ENCODE peak calls at places on chromosome 4, in five cellular contexts. B is neural crest cell, P is transverse colon, E is GM06990, Y is AG09309. A is an unnamed sample.
A peak's percentile ranks its signal among the peaks of the same experiment; 100 is the strongest.

GRCh38 chr4:94892051-94892450 is 134.3 kb downstream of the BMPR1B start:
- DNase-seq in B (no peak), P (no peak), E (no peak), Y (no peak), A (no peak)

GRCh38 chr4:10891866-10892265 is 207.3 kb upstream of the CLNK start:
- DNase-seq in B (no peak), P (no peak), E (no peak), Y (no peak), A (no peak)

GRCh38 chr4:24091632-24092240 is 201.9 kb upstream of the PPARGC1A start:
- DNase-seq in B (no peak), P (no peak), E (no peak), Y (no peak), A (no peak)

GRCh38 chr4:5018603-5019002 is 655 bp downstream of the CYTL1 start:
- DNase-seq in B (no peak), P (no peak), E (no peak), Y (no peak), A (no peak)

GRCh38 chr4:152454398-152455011 is 81.4 kb downstream of the FBXW7 start:
- DNase-seq in B (no peak), P (no peak), E (no peak), Y (no peak), A (no peak)

GRCh38 chr4:72858328-72858727 is 211.2 kb downstream of the COX18 start:
- DNase-seq in B (no peak), P (no peak), E (no peak), Y (peak; percentile 91), A (no peak)

GRCh38 chr4:80305466-80305865 is 30.1 kb upstream of the CFAP299 start:
- DNase-seq in B (no peak), P (no peak), E (no peak), Y (peak; percentile 46), A (no peak)

GRCh38 chr4:33316033-33316432 is 2595.9 kb downstream of the PCDH7 start:
- DNase-seq in B (no peak), P (no peak), E (no peak), Y (no peak), A (no peak)

GRCh38 chr4:37631551-37631950 is 54.6 kb downstream of the RELL1 start:
- DNase-seq in B (no peak), P (peak; percentile 26), E (no peak), Y (no peak), A (no peak)

GRCh38 chr4:139875456-139875855 is 209.8 kb downstream of the MGST2 start:
- DNase-seq in B (peak; percentile 38), P (no peak), E (no peak), Y (no peak), A (no peak)

GRCh38 chr4:121122661-121123060 is 41.5 kb downstream of the TNIP3 start:
- DNase-seq in B (no peak), P (no peak), E (no peak), Y (no peak), A (no peak)

GRCh38 chr4:101101072-101101471 is 246.3 kb downstream of the PPP3CA start:
- DNase-seq in B (no peak), P (no peak), E (no peak), Y (no peak), A (no peak)

GRCh38 chr4:117771647-117772337 is 262.5 kb upstream of the NDST3 start:
- DNase-seq in B (no peak), P (no peak), E (no peak), Y (no peak), A (no peak)

GRCh38 chr4:108166038-108166437 is 2.7 kb downstream of the LEF1 start:
- DNase-seq in B (no peak), P (no peak), E (no peak), Y (no peak), A (no peak)

GRCh38 chr4:186765138-186765537 is 41.5 kb upstream of the FAT1 start:
- DNase-seq in B (no peak), P (peak; percentile 82), E (no peak), Y (peak; percentile 67), A (no peak)

GRCh38 chr4:185809517-185810071 is 2.4 kb downstream of the SORBS2 start:
- DNase-seq in B (no peak), P (no peak), E (no peak), Y (no peak), A (no peak)

GRCh38 chr4:11545651-11546050 is 117.0 kb upstream of the HS3ST1 start:
- DNase-seq in B (no peak), P (no peak), E (no peak), Y (no peak), A (no peak)

GRCh38 chr4:11623726-11624037 is 195.0 kb upstream of the HS3ST1 start:
- DNase-seq in B (no peak), P (peak; percentile 71), E (no peak), Y (no peak), A (no peak)

GRCh38 chr4:1345905-1346780 is 865 bp upstream of the UVSSA start:
- DNase-seq in B (peak; percentile 56), P (peak; percentile 54), E (no peak), Y (no peak), A (no peak)

GRCh38 chr4:168773388-168774195 is 236.5 kb downstream of the CBR4 start:
- DNase-seq in B (no peak), P (peak; percentile 68), E (no peak), Y (no peak), A (no peak)

GRCh38 chr4:4712800-4713528 is 146.5 kb upstream of the MSX1 start:
- DNase-seq in B (no peak), P (no peak), E (no peak), Y (no peak), A (no peak)

GRCh38 chr4:180698550-180698949 is 1544.7 kb upstream of the TENM3 start:
- DNase-seq in B (no peak), P (no peak), E (no peak), Y (no peak), A (no peak)

GRCh38 chr4:71050809-71051208 is 57.4 kb downstream of the DCK start:
- DNase-seq in B (no peak), P (no peak), E (no peak), Y (no peak), A (no peak)

GRCh38 chr4:2962099-2962455 is 1.1 kb downstream of the NOP14 start:
- DNase-seq in B (no peak), P (no peak), E (no peak), Y (no peak), A (no peak)

GRCh38 chr4:17921451-17921850 is 100.1 kb downstream of the LCORL start:
- DNase-seq in B (no peak), P (no peak), E (no peak), Y (no peak), A (no peak)

GRCh38 chr4:3480528-3481112 is 17.5 kb downstream of the DOK7 start:
- DNase-seq in B (peak; percentile 100), P (peak; percentile 76), E (peak; percentile 72), Y (no peak), A (no peak)

GRCh38 chr4:102761478-102761790 is 666 bp upstream of the MANBA start:
- DNase-seq in B (no peak), P (peak; percentile 19), E (no peak), Y (no peak), A (no peak)

GRCh38 chr4:174575436-174575835 is 53.1 kb upstream of the HPGD start:
- DNase-seq in B (no peak), P (no peak), E (no peak), Y (no peak), A (no peak)

GRCh38 chr4:162650166-162650565 is 486.4 kb upstream of the FSTL5 start:
- DNase-seq in B (no peak), P (no peak), E (no peak), Y (no peak), A (no peak)

GRCh38 chr4:162640152-162640551 is 476.4 kb upstream of the FSTL5 start:
- DNase-seq in B (no peak), P (no peak), E (no peak), Y (no peak), A (no peak)

GRCh38 chr4:162644346-162644745 is 480.5 kb upstream of the FSTL5 start:
- DNase-seq in B (no peak), P (no peak), E (no peak), Y (no peak), A (no peak)

DNA sequence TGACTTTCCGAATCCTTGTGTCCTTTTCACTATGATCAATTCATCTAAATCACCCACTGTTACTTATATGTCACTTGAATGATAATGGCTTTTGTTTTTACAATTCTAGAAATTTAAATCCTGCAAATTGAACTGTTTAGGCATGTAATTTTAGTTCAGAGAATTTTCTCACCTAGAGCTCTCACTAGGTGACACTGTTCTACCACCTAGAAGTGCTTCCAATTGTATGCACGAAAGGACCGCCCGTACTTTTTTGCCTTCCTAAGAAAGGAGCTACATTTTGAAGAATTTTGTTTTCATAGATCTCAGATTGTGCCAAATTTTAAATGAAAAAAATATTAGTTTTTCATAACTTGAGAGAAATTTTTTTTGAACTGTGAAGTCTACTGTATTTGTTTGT is 481.6 kb upstream of the FSTL5 start:
- DNase-seq in B (no peak), P (no peak), E (no peak), Y (no peak), A (no peak)
- TF ChIP-seq CTCF in B (no peak), P (peak; percentile 34), E (peak; percentile 37), Y (no peak), A (no peak)

DNA sequence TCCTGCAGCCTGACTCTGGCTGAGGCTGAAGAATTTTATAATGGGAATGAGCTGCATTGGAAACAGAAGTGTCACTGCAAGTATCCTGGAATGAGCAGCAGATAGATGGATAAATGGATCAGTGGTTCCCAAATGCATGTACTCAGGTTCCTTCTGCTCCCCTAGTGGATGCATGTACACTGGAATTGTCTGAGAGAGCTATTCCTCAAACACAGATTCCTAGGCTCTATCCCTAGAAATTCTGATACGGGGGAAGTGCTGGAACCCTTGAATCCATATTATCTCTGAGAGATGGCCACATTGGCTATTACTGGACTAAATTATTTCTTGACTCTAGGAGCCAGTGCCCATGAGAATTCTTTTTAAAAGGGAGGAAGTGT is 64.8 kb downstream of the TMEM131L start:
- DNase-seq in B (no peak), P (no peak), E (no peak), Y (no peak), A (no peak)
- TF ChIP-seq CTCF in B (no peak), P (no peak), E (peak; percentile 7), Y (peak; percentile 23), A (no peak)

GRCh38 chr4:84263415-84263814 is 235.7 kb downstream of the NKX6-1 start:
- DNase-seq in B (no peak), P (no peak), E (peak; percentile 4), Y (no peak), A (no peak)

GRCh38 chr4:84258905-84259830 is 239.9 kb downstream of the NKX6-1 start:
- DNase-seq in B (no peak), P (no peak), E (peak; percentile 39), Y (no peak), A (no peak)

GRCh38 chr4:84269531-84269930 is 229.6 kb downstream of the NKX6-1 start:
- DNase-seq in B (no peak), P (no peak), E (no peak), Y (no peak), A (no peak)

GRCh38 chr4:84260495-84260894 is 238.6 kb downstream of the NKX6-1 start:
- DNase-seq in B (no peak), P (no peak), E (no peak), Y (no peak), A (no peak)

GRCh38 chr4:84264652-84265051 is 234.4 kb downstream of the NKX6-1 start:
- DNase-seq in B (no peak), P (no peak), E (no peak), Y (no peak), A (no peak)
- TF ChIP-seq CTCF in B (no peak), P (no peak), E (no peak), Y (no peak), A (no peak)

DNA sequence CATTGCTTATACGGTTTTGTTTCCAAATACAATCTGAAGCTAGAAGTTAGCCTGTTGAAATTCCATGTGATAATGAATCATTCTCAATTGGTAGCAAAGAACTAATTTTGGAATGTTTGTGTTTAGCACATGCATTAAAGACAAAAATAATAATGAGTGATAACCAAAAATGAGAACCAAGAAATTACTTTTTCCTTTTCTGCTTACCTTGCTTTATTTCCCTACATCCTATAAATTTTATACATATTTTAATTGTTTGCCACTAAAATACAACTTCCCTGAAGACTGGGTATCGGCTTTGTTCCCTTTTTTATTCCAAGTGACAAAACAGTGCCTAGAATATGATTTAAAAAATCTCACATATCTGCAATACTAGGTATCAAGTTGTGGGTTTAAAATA is 203.8 kb upstream of the TACR3 start:
- DNase-seq in B (no peak), P (no peak), E (no peak), Y (no peak), A (no peak)
- TF ChIP-seq CTCF in B (no peak), P (no peak), E (no peak), Y (no peak), A (no peak)